ENCODE peak calls at places on chromosome 21, in eight cellular contexts. Y is AG04450, N is ascending aorta, W is prostate gland, H is GM23338, B is A673, X is body of pancreas, L is testis. I is an unnamed sample.

GRCh38 chr21:36703123-36703522 is 4.2 kb downstream of the SIM2 start:
- DNase-seq in Y (no peak), N (no peak), W (no peak), H (no peak), B (no peak), X (no peak), L (no peak), I (no peak)

GRCh38 chr21:42489991-42490390 is 6.0 kb downstream of the RSPH1 start:
- DNase-seq in Y (no peak), N (no peak), W (no peak), H (no peak), B (no peak), X (no peak), L (peak), I (no peak)

GRCh38 chr21:46301759-46302158 is 15.6 kb downstream of the YBEY start:
- DNase-seq in Y (no peak), N (no peak), W (no peak), H (no peak), B (no peak), X (no peak), L (no peak), I (no peak)

GRCh38 chr21:31222142-31222541 is 121.9 kb downstream of the TIAM1 start:
- DNase-seq in Y (no peak), N (no peak), W (no peak), H (no peak), B (no peak), X (no peak), L (no peak), I (no peak)

GRCh38 chr21:41763398-41763931 is 3.4 kb downstream of the RIPK4 start:
- DNase-seq in Y (no peak), N (no peak), W (peak), H (peak), B (peak), X (no peak), L (no peak), I (peak)

GRCh38 chr21:17590443-17590842 is 22.3 kb downstream of the BTG3 start:
- DNase-seq in Y (no peak), N (no peak), W (no peak), H (no peak), B (no peak), X (no peak), L (no peak), I (no peak)

GRCh38 chr21:41616063-41616591 is 108.2 kb upstream of the TMPRSS2 start:
- DNase-seq in Y (peak), N (no peak), W (no peak), H (no peak), B (no peak), X (no peak), L (no peak), I (no peak)

GRCh38 chr21:43921602-43921978 is 56.6 kb downstream of the AGPAT3 start:
- DNase-seq in Y (no peak), N (no peak), W (no peak), H (peak), B (no peak), X (no peak), L (no peak), I (peak)

GRCh38 chr21:39082656-39083376 is 100.4 kb downstream of the PSMG1 start:
- DNase-seq in Y (no peak), N (no peak), W (peak), H (peak), B (no peak), X (no peak), L (no peak), I (no peak)

GRCh38 chr21:31326478-31327247 is 17.4 kb downstream of the TIAM1 start:
- DNase-seq in Y (no peak), N (no peak), W (no peak), H (no peak), B (no peak), X (peak), L (no peak), I (no peak)

GRCh38 chr21:18443686-18444085 is 40.1 kb upstream of the TMPRSS15 start:
- DNase-seq in Y (no peak), N (no peak), W (no peak), H (no peak), B (no peak), X (no peak), L (no peak), I (no peak)

GRCh38 chr21:39774252-39774651 is 29.3 kb downstream of the IGSF5 start:
- DNase-seq in Y (no peak), N (no peak), W (no peak), H (no peak), B (no peak), X (no peak), L (no peak), I (no peak)

GRCh38 chr21:43810505-43811261 is 21.3 kb downstream of the RRP1 start:
- DNase-seq in Y (no peak), N (peak), W (peak), H (peak), B (peak), X (peak), L (peak), I (peak)

GRCh38 chr21:37370152-37371040 is 3.8 kb downstream of the DYRK1A start:
- DNase-seq in Y (no peak), N (no peak), W (no peak), H (no peak), B (peak), X (no peak), L (no peak), I (no peak)

GRCh38 chr21:40393091-40393490 is 453.9 kb downstream of the DSCAM start:
- DNase-seq in Y (no peak), N (no peak), W (no peak), H (no peak), B (no peak), X (no peak), L (no peak), I (no peak)

GRCh38 chr21:16124397-16125130 is 394.8 kb downstream of the USP25 start:
- DNase-seq in Y (peak), N (no peak), W (no peak), H (peak), B (peak), X (no peak), L (no peak), I (no peak)

GRCh38 chr21:35525443-35525842 is 476.3 kb upstream of the RUNX1 start:
- DNase-seq in Y (no peak), N (no peak), W (no peak), H (no peak), B (no peak), X (no peak), L (no peak), I (no peak)

GRCh38 chr21:35511298-35512162 is 462.4 kb upstream of the RUNX1 start:
- DNase-seq in Y (no peak), N (no peak), W (no peak), H (no peak), B (no peak), X (no peak), L (no peak), I (no peak)

GRCh38 chr21:25967566-25968438 is 202.8 kb downstream of the APP start:
- DNase-seq in Y (no peak), N (no peak), W (no peak), H (no peak), B (peak), X (peak), L (no peak), I (no peak)

DNA sequence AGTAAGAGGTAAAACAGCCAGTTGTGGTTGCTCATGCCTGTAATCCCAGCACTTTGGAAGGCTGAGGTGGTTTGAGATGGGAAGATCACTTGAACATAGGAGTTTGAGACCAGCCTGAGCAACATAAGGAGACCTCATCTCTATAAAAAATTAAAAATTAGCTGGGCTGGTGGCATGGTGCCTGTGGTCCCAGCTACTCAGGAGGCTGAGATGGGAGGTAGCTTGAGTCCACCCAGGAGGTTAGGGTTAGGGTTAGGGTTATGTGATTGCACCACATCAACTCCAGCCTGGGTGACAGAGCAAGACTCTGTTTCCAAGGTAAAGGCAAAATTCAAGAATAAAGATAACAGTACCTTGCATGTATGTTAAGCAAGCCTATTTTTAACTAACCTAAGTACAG is 3.5 kb downstream of the SAMSN1 start:
- DNase-seq in Y (no peak), N (no peak), W (no peak), H (no peak), B (no peak), X (no peak), L (no peak), I (no peak)
- H3K27ac ChIP-seq in Y (no peak), N (no peak), W (no peak), H (no peak), B (no peak), X (peak), L (no peak), I (no peak)

GRCh38 chr21:33584455-33584854 is 4.0 kb downstream of the DONSON start:
- DNase-seq in Y (no peak), N (no peak), W (no peak), H (no peak), B (no peak), X (no peak), L (no peak), I (no peak)

GRCh38 chr21:33587792-33588484 is 546 bp downstream of the DONSON start:
- DNase-seq in Y (no peak), N (no peak), W (peak), H (peak), B (peak), X (peak), L (peak), I (no peak)

GRCh38 chr21:33586927-33587326 is 1.6 kb downstream of the DONSON start:
- DNase-seq in Y (no peak), N (no peak), W (no peak), H (no peak), B (no peak), X (no peak), L (no peak), I (no peak)

GRCh38 chr21:33588485-33589335 is at the start of gene DONSON:
- DNase-seq in Y (peak), N (peak), W (peak), H (peak), B (peak), X (peak), L (peak), I (peak)
- TF ChIP-seq CTCF in Y (no peak), N (no peak), W (no peak), H (no peak), B (no peak), X (peak), L (no peak), I (peak)

GRCh38 chr21:32770514-32771133 is 931 bp downstream of the PAXBP1 start:
- DNase-seq in Y (no peak), N (no peak), W (peak), H (no peak), B (peak), X (no peak), L (peak), I (peak)

GRCh38 chr21:32768530-32768929 is 3.0 kb downstream of the PAXBP1 start:
- DNase-seq in Y (no peak), N (no peak), W (no peak), H (no peak), B (no peak), X (no peak), L (no peak), I (no peak)

GRCh38 chr21:32771134-32771523 is 426 bp downstream of the PAXBP1 start:
- DNase-seq in Y (peak), N (no peak), W (peak), H (peak), B (peak), X (peak), L (peak), I (peak)

GRCh38 chr21:32776743-32777142 is 5.2 kb upstream of the PAXBP1 start:
- DNase-seq in Y (no peak), N (no peak), W (no peak), H (no peak), B (no peak), X (no peak), L (no peak), I (no peak)

DNA sequence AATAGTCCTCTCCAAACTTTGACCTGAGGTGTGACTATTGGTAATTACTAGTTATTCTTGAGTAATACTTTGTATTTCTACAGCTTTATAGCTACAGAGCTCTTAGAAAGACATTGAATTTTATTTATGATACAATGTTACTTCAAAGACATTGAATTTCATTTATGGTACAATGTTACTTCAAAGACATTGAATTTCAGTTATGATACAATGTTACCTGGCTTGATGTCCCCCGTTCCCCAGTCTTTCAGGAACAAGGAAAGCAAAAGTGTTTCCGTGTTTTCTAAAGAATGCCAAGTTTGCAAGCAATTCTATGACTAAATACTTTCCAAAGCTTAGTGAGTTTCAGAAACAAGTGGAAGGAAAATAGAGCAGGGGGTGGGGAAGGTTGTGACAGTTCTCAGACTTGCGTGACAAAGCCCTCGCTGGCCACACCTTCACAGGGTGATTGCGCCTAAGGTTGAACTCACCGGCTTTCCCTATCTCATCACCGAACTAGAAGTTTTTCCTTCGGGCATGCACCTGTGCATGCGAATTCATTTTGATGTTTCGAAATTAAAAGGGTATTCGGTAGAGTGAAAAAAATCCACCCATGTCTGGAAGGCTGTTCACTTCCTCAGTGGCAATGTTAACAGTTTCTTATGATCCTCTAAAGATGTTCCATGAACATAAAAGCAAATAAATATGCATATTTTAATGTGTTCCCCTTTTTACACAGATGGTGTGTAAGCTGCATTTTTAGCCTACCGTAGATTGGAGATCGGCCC is 909 bp upstream of the PAXBP1 start:
- DNase-seq in Y (no peak), N (no peak), W (peak), H (peak), B (peak), X (peak), L (peak), I (no peak)
- H3K4me3 ChIP-seq in Y (peak), N (peak), W (peak), H (peak), B (peak), X (no peak), L (peak), I (peak)

DNA sequence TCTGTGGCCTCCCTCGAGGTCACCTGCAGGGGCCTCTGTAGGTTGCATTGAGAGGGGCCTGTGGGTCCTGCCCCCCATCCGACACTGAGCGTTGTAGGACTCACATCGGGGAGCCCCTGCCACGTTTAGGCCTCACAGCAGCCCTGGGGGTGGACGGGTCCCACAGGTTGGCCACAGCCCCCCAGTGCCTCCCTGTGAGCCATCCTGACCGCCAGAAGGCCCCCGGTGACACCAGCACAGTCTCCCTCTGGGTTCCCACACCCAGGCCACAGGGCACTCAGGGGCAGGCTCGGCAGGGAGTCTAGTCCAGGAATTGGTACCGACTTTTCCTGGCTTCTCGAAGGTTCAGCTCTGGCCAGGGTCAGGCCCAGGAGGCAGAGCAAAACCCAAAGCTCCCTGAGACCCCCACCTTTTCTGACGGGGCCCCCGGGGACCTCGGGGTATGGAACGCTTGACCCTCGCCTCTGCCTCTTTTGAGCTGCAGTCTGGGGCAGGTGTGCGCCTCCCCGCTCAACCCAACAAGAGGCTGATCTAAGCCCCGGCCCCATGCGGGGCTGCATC is 13.9 kb upstream of the POFUT2 start:
- DNase-seq in Y (no peak), N (no peak), W (no peak), H (no peak), B (no peak), X (no peak), L (no peak), I (peak)
- H3K27ac ChIP-seq in Y (no peak), N (peak), W (no peak), H (no peak), B (no peak), X (peak), L (peak), I (peak)

GRCh38 chr21:14952916-14953315 is 111.9 kb downstream of the NRIP1 start:
- DNase-seq in Y (no peak), N (no peak), W (no peak), H (no peak), B (peak), X (no peak), L (no peak), I (no peak)
- TF ChIP-seq CTCF in Y (no peak), N (no peak), W (no peak), H (no peak), B (no peak), X (no peak), L (no peak), I (no peak)

DNA sequence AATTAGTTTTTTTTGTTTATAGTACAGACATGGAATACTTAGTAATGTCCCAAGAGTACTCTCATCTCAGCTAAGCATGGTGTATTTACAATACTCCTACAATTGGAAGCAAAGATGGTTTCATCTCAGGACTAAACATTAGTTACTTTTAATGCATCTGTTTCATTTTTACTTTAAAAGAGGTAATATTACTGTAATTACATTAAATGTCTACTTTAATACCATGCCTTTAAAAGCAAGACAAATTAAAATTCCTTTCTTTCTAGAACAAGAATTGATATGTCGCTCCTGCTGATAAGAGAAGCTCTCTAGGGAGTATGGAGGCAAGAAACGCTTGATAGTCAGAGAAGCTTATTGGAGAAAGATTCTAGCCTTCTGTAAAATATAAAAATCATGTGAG is 284.9 kb upstream of the ADAMTS5 start:
- DNase-seq in Y (no peak), N (no peak), W (no peak), H (no peak), B (no peak), X (no peak), L (no peak), I (no peak)
- H3K4me3 ChIP-seq in Y (no peak), N (no peak), W (no peak), H (no peak), B (no peak), X (no peak), L (no peak), I (no peak)

GRCh38 chr21:22231013-22231412 is 1232.8 kb downstream of the NCAM2 start:
- DNase-seq in Y (no peak), N (no peak), W (no peak), H (no peak), B (peak), X (no peak), L (no peak), I (no peak)

DNA sequence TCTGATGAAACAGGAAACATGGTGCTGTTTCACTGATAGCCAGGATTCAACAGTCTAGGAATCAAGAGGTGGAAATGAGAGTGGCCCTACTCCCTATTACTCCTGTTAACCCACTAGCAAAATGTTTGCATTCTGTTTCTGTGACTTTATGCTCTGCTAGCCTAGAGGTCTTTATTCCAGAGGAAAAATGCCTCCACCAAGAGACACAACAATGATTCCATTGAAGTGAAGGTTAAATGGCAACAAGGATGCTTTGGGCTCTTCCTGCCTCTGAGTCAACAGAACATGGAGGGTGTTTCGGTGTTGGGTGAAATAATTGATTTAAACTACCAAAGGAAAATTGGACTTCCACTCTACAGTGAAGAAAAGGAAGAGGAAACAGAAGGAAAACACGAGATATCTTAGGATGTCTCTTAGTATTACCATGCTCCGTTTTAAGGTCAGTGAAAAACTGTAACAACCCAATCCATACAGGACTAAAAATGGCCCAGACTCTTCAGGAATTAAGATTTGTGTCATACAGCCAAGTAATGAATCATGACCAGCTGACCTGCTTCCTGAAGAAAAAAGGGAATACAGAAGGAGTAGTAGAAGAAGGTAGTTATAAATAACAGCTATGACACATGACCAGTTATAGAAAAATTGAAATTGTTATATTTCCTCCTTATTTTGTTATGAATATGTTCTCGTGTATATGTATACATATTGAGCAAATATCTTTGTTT is 1237.8 kb downstream of the NCAM2 start:
- DNase-seq in Y (no peak), N (no peak), W (no peak), H (no peak), B (no peak), X (no peak), L (no peak), I (no peak)
- H3K27ac ChIP-seq in Y (no peak), N (no peak), W (no peak), H (no peak), B (no peak), X (no peak), L (no peak), I (no peak)

I was measured in left ventricle myocardium inferior.